ENCODE peak calls at places on chromosome 22, in nine cellular contexts. J is fibroblast of lung; U is T-helper 1 cell; V is caudate nucleus; N is testis; I is left lung; Y is CD4-positive, CD25-positive, alpha-beta regulatory T cell; G is substantia nigra; C is 8988T. Z is an unnamed sample.

GRCh38 chr22:29217827-29218757 is 12.4 kb downstream of the EMID1 start:
- DNase-seq in Y (no peak), J (no peak), G (no peak), V (no peak), C (peak; percentile 11), I (peak; percentile 15), N (no peak), U (no peak), Z (no peak)

GRCh38 chr22:38317237-38317994 is at the start of gene CSNK1E:
- DNase-seq in J (peak; percentile 59), Y (peak; percentile 73), V (peak; percentile 58), U (peak; percentile 55), G (peak; percentile 43), N (peak; percentile 79), I (peak; percentile 94), C (peak; percentile 88), Z (no peak)

GRCh38 chr22:36323182-36323854 is 64.4 kb downstream of the MYH9 start:
- DNase-seq in U (no peak), C (no peak), G (peak; percentile 51), Y (no peak), J (peak; percentile 81), I (no peak), V (no peak), N (peak; percentile 68), Z (no peak)

GRCh38 chr22:28594784-28595324 is 84.8 kb downstream of the TTC28 start:
- DNase-seq in V (no peak), N (no peak), U (no peak), Y (peak; percentile 47), C (no peak), G (no peak), I (no peak), J (peak; percentile 62), Z (no peak)

GRCh38 chr22:26357281-26357680 is 71.8 kb upstream of the ASPHD2 start:
- DNase-seq in I (no peak), N (no peak), C (no peak), Y (no peak), U (no peak), V (no peak), J (no peak), G (no peak), Z (no peak)

GRCh38 chr22:20055654-20056053 is 24.4 kb upstream of the DGCR8 start:
- DNase-seq in V (no peak), U (no peak), Y (no peak), J (no peak), N (no peak), I (peak; percentile 61), C (no peak), G (no peak), Z (no peak)

GRCh38 chr22:38943882-38944281 is 13.5 kb upstream of the APOBEC3A start:
- DNase-seq in N (no peak), J (no peak), I (no peak), Y (no peak), U (no peak), G (no peak), V (no peak), C (no peak), Z (no peak)

GRCh38 chr22:39130152-39130704 is 22.3 kb downstream of the CBX7 start:
- DNase-seq in C (no peak), N (no peak), U (no peak), G (no peak), I (peak; percentile 16), V (no peak), Y (no peak), J (no peak), Z (no peak)

GRCh38 chr22:26890870-26891269 is 233.5 kb downstream of the MIAT start:
- DNase-seq in N (no peak), I (no peak), Y (no peak), U (no peak), V (no peak), C (no peak), G (no peak), J (no peak), Z (no peak)

GRCh38 chr22:43152355-43153071 is 1.2 kb downstream of the TSPO start:
- DNase-seq in U (peak; percentile 34), V (no peak), G (peak; percentile 65), I (peak; percentile 94), J (peak; percentile 55), N (peak; percentile 66), Y (peak; percentile 85), C (no peak), Z (peak; percentile 34)

GRCh38 chr22:17566776-17567175 is 3.5 kb downstream of the SLC25A18 start:
- DNase-seq in G (no peak), I (no peak), C (no peak), U (no peak), N (no peak), V (no peak), Y (no peak), J (no peak), Z (no peak)

GRCh38 chr22:48975886-48976285 is 851.8 kb downstream of the BRD1 start:
- DNase-seq in C (no peak), I (no peak), N (no peak), Y (no peak), G (no peak), U (no peak), V (no peak), J (no peak), Z (no peak)

GRCh38 chr22:41975299-41976069 is 6.2 kb downstream of the SEPTIN3 start:
- DNase-seq in C (no peak), U (no peak), G (no peak), N (no peak), Y (no peak), I (no peak), J (no peak), V (no peak), Z (no peak)

GRCh38 chr22:45105281-45105700 is 58.4 kb upstream of the NUP50 start:
- DNase-seq in N (peak; percentile 82), J (peak; percentile 55), I (no peak), Y (no peak), C (no peak), V (no peak), G (no peak), U (no peak), Z (no peak)

GRCh38 chr22:33766056-33766455 is 154.2 kb downstream of the LARGE1 start:
- DNase-seq in G (no peak), J (no peak), I (no peak), U (no peak), Y (no peak), V (no peak), C (no peak), N (no peak), Z (no peak)

GRCh38 chr22:21613553-21614233 is 16.1 kb downstream of the YDJC start:
- DNase-seq in G (no peak), N (no peak), V (no peak), Y (no peak), I (no peak), C (no peak), J (no peak), U (no peak), Z (no peak)

GRCh38 chr22:38694945-38695344 is 5.8 kb downstream of the JOSD1 start:
- DNase-seq in I (no peak), C (no peak), J (no peak), V (no peak), N (no peak), Y (no peak), G (no peak), U (no peak), Z (no peak)

GRCh38 chr22:37577957-37578356 is 1.9 kb downstream of the LGALS2 start:
- DNase-seq in I (no peak), N (no peak), J (no peak), V (no peak), U (no peak), C (no peak), Y (no peak), G (no peak), Z (no peak)

GRCh38 chr22:44160416-44160815 is 20.3 kb upstream of the PARVG start:
- DNase-seq in C (no peak), Y (no peak), J (no peak), N (no peak), U (no peak), G (no peak), I (no peak), V (no peak), Z (no peak)

GRCh38 chr22:23219787-23220484 is 39.6 kb downstream of the BCR start:
- DNase-seq in Y (peak; percentile 74), G (no peak), C (no peak), U (no peak), V (no peak), J (peak; percentile 81), I (peak; percentile 83), N (no peak), Z (no peak)

GRCh38 chr22:32558681-32559355 is 84.2 kb downstream of the FBXO7 start:
- DNase-seq in Y (no peak), G (no peak), C (peak; percentile 15), U (no peak), I (peak; percentile 85), V (no peak), J (peak; percentile 85), N (no peak), Z (no peak)